ENCODE peak calls at places on chromosomes 7 and 10, in eight cellular contexts. K is IMR-90, H is HCT116, M is H1, E is GM12878, T is K562, C is SK-N-SH, I is HepG2. S is an unnamed sample.

GRCh38 chr10:79050896-79051555 is 17.7 kb upstream of the ZMIZ1 start:
- DNase-seq in K (no peak), H (no peak), M (no peak), E (no peak), T (no peak), C (no peak), I (no peak), S (no peak)

GRCh38 chr10:131656446-131656845 is 244.4 kb upstream of the PPP2R2D start:
- DNase-seq in K (no peak), H (no peak), M (no peak), E (no peak), T (no peak), C (no peak), I (no peak), S (no peak)

GRCh38 chr10:113071446-113071845 is 121.4 kb downstream of the TCF7L2 start:
- DNase-seq in K (peak), H (no peak), M (no peak), E (no peak), T (no peak), C (peak), I (no peak), S (no peak)

GRCh38 chr10:121527690-121528089 is 70.6 kb downstream of the FGFR2 start:
- DNase-seq in K (peak), H (no peak), M (no peak), E (no peak), T (no peak), C (no peak), I (no peak), S (no peak)

GRCh38 chr7:3356173-3356572 is 55.1 kb downstream of the SDK1 start:
- DNase-seq in K (no peak), H (no peak), M (no peak), E (no peak), T (no peak), C (no peak), I (no peak), S (no peak)

GRCh38 chr7:77415474-77415821 is 701 bp downstream of the GSAP start:
- DNase-seq in K (no peak), H (no peak), M (no peak), E (no peak), T (no peak), C (no peak), I (no peak), S (no peak)

GRCh38 chr7:120053390-120053961 is 219.5 kb upstream of the KCND2 start:
- DNase-seq in K (peak), H (no peak), M (no peak), E (no peak), T (no peak), C (no peak), I (no peak), S (no peak)

GRCh38 chr10:48233643-48234042 is 40.9 kb downstream of the FRMPD2 start:
- DNase-seq in K (no peak), H (no peak), M (no peak), E (no peak), T (no peak), C (no peak), I (no peak), S (no peak)

GRCh38 chr10:118958984-118959916 is 70.3 kb upstream of the NANOS1 start:
- DNase-seq in K (peak), H (no peak), M (no peak), E (no peak), T (peak), C (no peak), I (no peak), S (peak)

GRCh38 chr10:552679-553078 is 136.8 kb downstream of the DIP2C start:
- DNase-seq in K (no peak), H (no peak), M (no peak), E (no peak), T (no peak), C (no peak), I (no peak), S (no peak)

GRCh38 chr10:92756233-92757065 is 66.7 kb downstream of the HHEX start:
- DNase-seq in K (peak), H (no peak), M (no peak), E (peak), T (peak), C (no peak), I (peak), S (peak)

GRCh38 chr10:110947061-110947595 is 27.7 kb downstream of the SHOC2 start:
- DNase-seq in K (peak), H (no peak), M (no peak), E (no peak), T (no peak), C (no peak), I (no peak), S (no peak)

GRCh38 chr10:93378039-93378438 is 104.1 kb downstream of the MYOF start:
- DNase-seq in K (no peak), H (no peak), M (no peak), E (no peak), T (no peak), C (no peak), I (no peak), S (no peak)

GRCh38 chr7:51569581-51569980 is 253.0 kb upstream of the COBL start:
- DNase-seq in K (no peak), H (no peak), M (no peak), E (no peak), T (no peak), C (no peak), I (no peak), S (no peak)

GRCh38 chr7:1210321-1210978 is 22.2 kb upstream of the UNCX start:
- DNase-seq in K (no peak), H (no peak), M (no peak), E (no peak), T (no peak), C (peak), I (no peak), S (no peak)

GRCh38 chr10:28171468-28172235 is 131.2 kb downstream of the MPP7 start:
- DNase-seq in K (peak), H (no peak), M (no peak), E (no peak), T (no peak), C (no peak), I (no peak), S (no peak)

GRCh38 chr7:148975896-148976295 is 52.4 kb downstream of the PDIA4 start:
- DNase-seq in K (no peak), H (no peak), M (no peak), E (no peak), T (no peak), C (no peak), I (no peak), S (no peak)

DNA sequence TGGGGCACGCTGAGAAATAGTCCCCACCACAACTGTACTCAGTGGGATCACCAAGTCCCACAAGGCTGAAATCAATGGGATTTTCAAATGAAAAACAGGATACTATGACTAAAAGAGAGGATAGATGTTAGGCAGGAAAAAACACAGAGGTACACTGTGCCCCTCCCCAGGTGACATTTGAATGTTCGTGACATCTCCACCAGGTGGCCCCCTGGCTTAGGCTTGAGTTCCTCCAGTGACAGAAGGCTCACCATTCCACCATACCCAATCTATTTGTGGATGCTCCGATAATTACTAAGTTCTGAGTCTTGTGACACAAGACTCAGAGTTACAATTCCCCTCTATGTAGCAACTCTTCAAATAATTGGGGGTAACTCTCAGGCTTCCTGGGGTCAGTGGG is 77.5 kb upstream of the KCNMA1 start:
- DNase-seq in K (no peak), H (peak), M (no peak), E (no peak), T (peak), C (no peak), I (peak), S (peak)
- TF ChIP-seq RAD21 in K (peak), H (peak), M (peak), E (peak), T (peak), C (peak), I (peak), S (peak)

GRCh38 chr7:134949171-134949570 is 37.1 kb upstream of the AGBL3 start:
- DNase-seq in K (no peak), H (no peak), M (no peak), E (no peak), T (no peak), C (no peak), I (no peak), S (no peak)
- TF ChIP-seq RAD21 in K (no peak), H (no peak), M (no peak), E (no peak), T (no peak), C (no peak), I (no peak), S (no peak)

DNA sequence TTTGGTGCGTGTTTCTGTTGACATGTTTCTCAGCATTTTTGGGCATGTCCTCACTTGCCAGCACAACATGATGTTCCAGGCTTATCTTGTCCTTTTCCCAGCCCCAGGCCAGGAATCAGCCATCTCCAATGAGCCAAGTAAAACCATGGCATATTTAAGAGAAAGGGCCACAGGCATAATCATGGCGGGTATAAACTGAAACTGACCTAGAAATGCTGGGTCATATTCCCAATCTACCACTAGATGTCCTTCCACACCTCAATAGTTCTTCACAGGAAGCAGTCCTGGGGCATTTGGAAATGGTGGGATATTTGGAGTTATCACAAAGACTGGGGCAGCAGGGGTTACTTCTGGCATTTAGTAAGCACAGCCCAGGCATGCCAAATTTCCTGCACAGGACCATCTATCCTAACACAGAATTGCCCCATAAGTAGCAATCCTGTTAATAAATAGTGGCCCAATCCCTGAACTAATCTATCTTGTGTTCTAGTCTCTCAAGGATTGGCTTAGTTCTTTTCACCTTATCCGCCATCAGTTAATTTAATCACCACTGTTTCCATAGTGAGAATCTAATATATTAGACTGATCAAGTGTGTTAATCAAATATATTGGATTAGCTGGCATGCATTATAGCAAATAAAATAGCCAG is 101.6 kb downstream of the NPSR1 start:
- DNase-seq in K (peak), H (peak), M (no peak), E (no peak), T (peak), C (peak), I (peak), S (peak)
- TF ChIP-seq RAD21 in K (peak), H (peak), M (peak), E (peak), T (peak), C (peak), I (peak), S (peak)

DNA sequence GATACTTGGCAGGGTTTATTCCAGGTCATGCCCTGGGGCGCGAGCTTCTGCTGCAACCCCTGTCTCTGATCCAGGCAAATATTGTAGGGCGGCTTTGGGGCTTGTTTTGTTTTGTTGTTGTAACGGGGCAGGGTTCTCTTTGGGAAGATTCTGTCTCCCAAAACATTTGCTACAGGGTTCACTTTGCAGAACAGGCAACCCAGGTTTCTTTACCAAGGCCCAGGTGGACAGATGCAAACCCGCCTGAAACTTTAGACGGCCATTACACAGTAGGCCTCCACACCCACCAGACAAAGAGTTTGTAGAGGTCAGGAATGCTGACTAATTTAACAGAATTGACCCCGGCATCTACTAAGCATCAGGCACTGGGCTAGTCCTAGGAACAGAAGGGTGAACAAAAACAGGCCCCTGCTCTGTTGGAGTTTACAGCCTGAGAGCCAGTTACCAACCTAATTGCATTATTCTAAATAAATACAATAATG is 570 bp upstream of the CDCA7L start:
- DNase-seq in K (no peak), H (no peak), M (no peak), E (no peak), T (no peak), C (no peak), I (no peak), S (peak)
- TF ChIP-seq RAD21 in K (no peak), H (no peak), M (no peak), E (no peak), T (no peak), C (no peak), I (no peak), S (no peak)

GRCh38 chr7:17986826-17987225 is 40.8 kb downstream of the PRPS1L1 start:
- DNase-seq in K (peak), H (no peak), M (no peak), E (no peak), T (no peak), C (no peak), I (no peak), S (no peak)
- TF ChIP-seq RAD21 in K (no peak), H (no peak), M (no peak), E (no peak), T (no peak), C (no peak), I (no peak), S (no peak)